ENCODE peak calls at places on chromosomes 16 and 17, in nine cellular contexts. One of them, this sample, is unnamed.

GRCh38 chr17:1764274-1764673 is 2.4 kb downstream of the SERPINF1 start:
- DNase-seq in GM12891: no peak
- DNase-seq in A549: no peak
- DNase-seq in lower leg skin: peak
- DNase-seq in tibial nerve: peak
- DNase-seq in adrenal gland: peak
- DNase-seq in HepG2: no peak
- DNase-seq in HCT116: no peak
- DNase-seq in heart left ventricle: peak
- DNase-seq in this sample: no peak

GRCh38 chr16:80123189-80123588 is 417.6 kb upstream of the DYNLRB2 start:
- DNase-seq in A549: no peak
- DNase-seq in adrenal gland: no peak
- DNase-seq in lower leg skin: no peak
- DNase-seq in GM12891: no peak
- DNase-seq in HCT116: no peak
- DNase-seq in tibial nerve: no peak
- DNase-seq in HepG2: no peak
- DNase-seq in heart left ventricle: no peak
- DNase-seq in this sample: no peak

GRCh38 chr17:49850772-49851386 is 3.0 kb upstream of the TAC4 start:
- DNase-seq in A549: no peak
- DNase-seq in HepG2: no peak
- DNase-seq in tibial nerve: no peak
- DNase-seq in HCT116: no peak
- DNase-seq in heart left ventricle: peak
- DNase-seq in lower leg skin: no peak
- DNase-seq in adrenal gland: no peak
- DNase-seq in GM12891: no peak
- DNase-seq in this sample: peak

GRCh38 chr16:11677451-11677951 is 9.2 kb downstream of the SNN start:
- DNase-seq in GM12891: no peak
- DNase-seq in adrenal gland: no peak
- DNase-seq in A549: no peak
- DNase-seq in lower leg skin: no peak
- DNase-seq in heart left ventricle: peak
- DNase-seq in tibial nerve: no peak
- DNase-seq in HCT116: no peak
- DNase-seq in HepG2: no peak
- DNase-seq in this sample: no peak

GRCh38 chr17:58631523-58632323 is 60.1 kb downstream of the TEX14 start:
- DNase-seq in adrenal gland: peak
- DNase-seq in lower leg skin: peak
- DNase-seq in GM12891: peak
- DNase-seq in HepG2: peak
- DNase-seq in A549: peak
- DNase-seq in tibial nerve: peak
- DNase-seq in heart left ventricle: peak
- DNase-seq in HCT116: peak
- DNase-seq in this sample: peak

GRCh38 chr17:83067071-83067717 is 12.2 kb upstream of the METRNL start:
- DNase-seq in heart left ventricle: peak
- DNase-seq in GM12891: no peak
- DNase-seq in lower leg skin: peak
- DNase-seq in tibial nerve: peak
- DNase-seq in HCT116: no peak
- DNase-seq in A549: no peak
- DNase-seq in HepG2: no peak
- DNase-seq in adrenal gland: peak
- DNase-seq in this sample: no peak

GRCh38 chr16:66289051-66289680 is 77.3 kb upstream of the CDH5 start:
- DNase-seq in adrenal gland: peak
- DNase-seq in HCT116: no peak
- DNase-seq in tibial nerve: no peak
- DNase-seq in heart left ventricle: no peak
- DNase-seq in A549: no peak
- DNase-seq in lower leg skin: peak
- DNase-seq in GM12891: no peak
- DNase-seq in HepG2: no peak
- DNase-seq in this sample: no peak

GRCh38 chr17:39622380-39623006 is 4.3 kb upstream of the PPP1R1B start:
- DNase-seq in tibial nerve: no peak
- DNase-seq in HepG2: no peak
- DNase-seq in heart left ventricle: no peak
- DNase-seq in lower leg skin: no peak
- DNase-seq in GM12891: no peak
- DNase-seq in A549: peak
- DNase-seq in adrenal gland: no peak
- DNase-seq in HCT116: no peak
- DNase-seq in this sample: no peak

GRCh38 chr16:12898556-12898955 is 2.8 kb upstream of the SHISA9 start:
- DNase-seq in A549: no peak
- DNase-seq in tibial nerve: no peak
- DNase-seq in lower leg skin: no peak
- DNase-seq in HCT116: no peak
- DNase-seq in adrenal gland: no peak
- DNase-seq in GM12891: no peak
- DNase-seq in HepG2: no peak
- DNase-seq in heart left ventricle: no peak
- DNase-seq in this sample: no peak

GRCh38 chr17:17885029-17885351 is 48.2 kb upstream of the SREBF1 start:
- DNase-seq in adrenal gland: no peak
- DNase-seq in tibial nerve: no peak
- DNase-seq in lower leg skin: no peak
- DNase-seq in heart left ventricle: no peak
- DNase-seq in HepG2: no peak
- DNase-seq in A549: no peak
- DNase-seq in HCT116: no peak
- DNase-seq in GM12891: no peak
- DNase-seq in this sample: no peak

GRCh38 chr16:1261131-1261917 is 5.5 kb downstream of the TPSD1 start:
- DNase-seq in HepG2: no peak
- DNase-seq in lower leg skin: no peak
- DNase-seq in GM12891: no peak
- DNase-seq in tibial nerve: no peak
- DNase-seq in adrenal gland: no peak
- DNase-seq in heart left ventricle: no peak
- DNase-seq in HCT116: no peak
- DNase-seq in A549: no peak
- DNase-seq in this sample: no peak

GRCh38 chr17:65855675-65856074 is 294.2 kb upstream of the AXIN2 start:
- DNase-seq in lower leg skin: no peak
- DNase-seq in tibial nerve: no peak
- DNase-seq in HCT116: no peak
- DNase-seq in GM12891: no peak
- DNase-seq in heart left ventricle: no peak
- DNase-seq in HepG2: no peak
- DNase-seq in A549: no peak
- DNase-seq in adrenal gland: no peak
- DNase-seq in this sample: no peak

GRCh38 chr17:37743875-37744632 is 805 bp downstream of the HNF1B start:
- DNase-seq in heart left ventricle: no peak
- DNase-seq in GM12891: no peak
- DNase-seq in HCT116: no peak
- DNase-seq in HepG2: peak
- DNase-seq in A549: peak
- DNase-seq in lower leg skin: no peak
- DNase-seq in adrenal gland: no peak
- DNase-seq in tibial nerve: no peak
- DNase-seq in this sample: no peak

GRCh38 chr17:37742114-37742761 is 2.6 kb downstream of the HNF1B start:
- DNase-seq in lower leg skin: peak
- DNase-seq in A549: peak
- DNase-seq in tibial nerve: no peak
- DNase-seq in adrenal gland: no peak
- DNase-seq in HepG2: no peak
- DNase-seq in GM12891: no peak
- DNase-seq in HCT116: no peak
- DNase-seq in heart left ventricle: no peak
- DNase-seq in this sample: no peak

GRCh38 chr17:37744633-37744927 is 279 bp downstream of the HNF1B start:
- DNase-seq in HCT116: no peak
- DNase-seq in A549: peak
- DNase-seq in HepG2: no peak
- DNase-seq in tibial nerve: no peak
- DNase-seq in lower leg skin: no peak
- DNase-seq in GM12891: no peak
- DNase-seq in adrenal gland: no peak
- DNase-seq in heart left ventricle: no peak
- DNase-seq in this sample: no peak

GRCh38 chr17:37742762-37743611 is 1.9 kb downstream of the HNF1B start:
- DNase-seq in tibial nerve: no peak
- DNase-seq in HCT116: no peak
- DNase-seq in lower leg skin: no peak
- DNase-seq in A549: peak
- DNase-seq in HepG2: peak
- DNase-seq in adrenal gland: no peak
- DNase-seq in heart left ventricle: no peak
- DNase-seq in GM12891: peak
- DNase-seq in this sample: no peak

GRCh38 chr17:37743612-37743874 is 1.3 kb downstream of the HNF1B start:
- DNase-seq in adrenal gland: no peak
- DNase-seq in lower leg skin: no peak
- DNase-seq in HepG2: peak
- DNase-seq in heart left ventricle: no peak
- DNase-seq in GM12891: no peak
- DNase-seq in tibial nerve: no peak
- DNase-seq in HCT116: no peak
- DNase-seq in A549: peak
- DNase-seq in this sample: no peak
- TF ChIP-seq POLR2A in adrenal gland: no peak
- TF ChIP-seq POLR2A in lower leg skin: no peak
- TF ChIP-seq POLR2A in HepG2: peak
- TF ChIP-seq POLR2A in heart left ventricle: no peak
- TF ChIP-seq POLR2A in GM12891: no peak
- TF ChIP-seq POLR2A in tibial nerve: no peak
- TF ChIP-seq POLR2A in HCT116: no peak
- TF ChIP-seq POLR2A in A549: peak
- TF ChIP-seq POLR2A in this sample: no peak

DNA sequence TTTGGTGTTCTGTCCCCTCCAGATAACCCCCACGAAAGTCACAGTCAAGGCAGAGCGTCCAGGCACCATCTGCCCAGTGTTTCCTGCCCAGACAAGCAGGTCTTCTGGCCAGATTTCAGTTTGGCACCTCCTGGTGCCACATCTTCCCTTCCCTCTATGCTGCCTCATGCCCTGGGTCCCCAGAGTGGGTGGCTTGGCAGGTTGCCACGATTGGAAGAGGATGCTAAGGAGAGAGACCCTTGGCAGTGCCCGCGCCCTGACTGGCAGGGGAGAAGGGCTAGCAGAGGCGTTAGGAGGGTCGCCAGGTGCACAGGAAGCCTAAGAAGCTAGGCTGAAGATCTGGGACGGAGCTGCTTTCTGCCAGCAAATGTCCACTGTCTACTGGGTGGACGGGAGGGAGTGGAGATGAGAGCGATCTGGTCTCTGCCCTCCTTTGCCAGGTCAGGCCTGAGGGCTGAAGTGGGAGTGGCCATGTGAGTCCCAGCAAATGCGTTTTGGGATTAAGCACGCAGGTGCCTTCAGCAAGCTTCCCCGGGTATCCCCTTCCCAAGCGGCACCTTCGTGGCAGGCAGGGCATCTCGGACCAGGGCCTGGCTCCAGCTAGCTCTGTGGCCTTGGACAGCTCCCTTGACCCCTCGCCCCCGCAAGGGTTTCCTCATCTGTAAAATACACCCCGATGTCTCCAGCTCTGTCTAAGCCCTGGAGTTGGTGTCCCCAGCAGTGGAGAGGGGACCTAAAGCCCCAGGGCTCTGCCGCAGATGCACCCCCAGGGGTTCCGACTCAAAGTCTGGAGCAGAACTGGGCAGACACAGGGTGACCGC is 13.4 kb upstream of the CD300A start:
- DNase-seq in heart left ventricle: peak
- DNase-seq in GM12891: no peak
- DNase-seq in tibial nerve: no peak
- DNase-seq in HCT116: no peak
- DNase-seq in adrenal gland: no peak
- DNase-seq in lower leg skin: no peak
- DNase-seq in A549: no peak
- DNase-seq in HepG2: no peak
- DNase-seq in this sample: no peak
- TF ChIP-seq POLR2A in heart left ventricle: no peak
- TF ChIP-seq POLR2A in GM12891: no peak
- TF ChIP-seq POLR2A in tibial nerve: no peak
- TF ChIP-seq POLR2A in HCT116: no peak
- TF ChIP-seq POLR2A in adrenal gland: no peak
- TF ChIP-seq POLR2A in lower leg skin: no peak
- TF ChIP-seq POLR2A in A549: no peak
- TF ChIP-seq POLR2A in HepG2: no peak
- TF ChIP-seq POLR2A in this sample: no peak

GRCh38 chr17:51347851-51348584 is 87.7 kb downstream of the UTP18 start:
- DNase-seq in GM12891: no peak
- DNase-seq in tibial nerve: no peak
- DNase-seq in adrenal gland: no peak
- DNase-seq in A549: no peak
- DNase-seq in heart left ventricle: no peak
- DNase-seq in HCT116: no peak
- DNase-seq in lower leg skin: no peak
- DNase-seq in HepG2: no peak
- DNase-seq in this sample: no peak
- TF ChIP-seq POLR2A in GM12891: no peak
- TF ChIP-seq POLR2A in tibial nerve: no peak
- TF ChIP-seq POLR2A in adrenal gland: no peak
- TF ChIP-seq POLR2A in A549: no peak
- TF ChIP-seq POLR2A in heart left ventricle: no peak
- TF ChIP-seq POLR2A in HCT116: no peak
- TF ChIP-seq POLR2A in lower leg skin: no peak
- TF ChIP-seq POLR2A in HepG2: no peak
- TF ChIP-seq POLR2A in this sample: no peak

GRCh38 chr17:5000237-5000639 is 2.5 kb downstream of the KIF1C start:
- DNase-seq in A549: no peak
- DNase-seq in lower leg skin: peak
- DNase-seq in HCT116: no peak
- DNase-seq in heart left ventricle: peak
- DNase-seq in tibial nerve: peak
- DNase-seq in HepG2: no peak
- DNase-seq in adrenal gland: peak
- DNase-seq in GM12891: no peak
- DNase-seq in this sample: no peak

GRCh38 chr17:5003214-5003867 is 5.6 kb downstream of the KIF1C start:
- DNase-seq in tibial nerve: no peak
- DNase-seq in HCT116: no peak
- DNase-seq in adrenal gland: no peak
- DNase-seq in heart left ventricle: peak
- DNase-seq in HepG2: no peak
- DNase-seq in lower leg skin: no peak
- DNase-seq in A549: no peak
- DNase-seq in GM12891: no peak
- DNase-seq in this sample: no peak

GRCh38 chr17:4999429-5000093 is 1.8 kb downstream of the KIF1C start:
- DNase-seq in A549: no peak
- DNase-seq in tibial nerve: no peak
- DNase-seq in adrenal gland: no peak
- DNase-seq in heart left ventricle: peak
- DNase-seq in lower leg skin: no peak
- DNase-seq in HepG2: no peak
- DNase-seq in GM12891: no peak
- DNase-seq in HCT116: no peak
- DNase-seq in this sample: no peak

GRCh38 chr17:4998666-4999428 is 1.1 kb downstream of the KIF1C start:
- DNase-seq in heart left ventricle: peak
- DNase-seq in GM12891: peak
- DNase-seq in lower leg skin: peak
- DNase-seq in HCT116: no peak
- DNase-seq in adrenal gland: no peak
- DNase-seq in tibial nerve: no peak
- DNase-seq in HepG2: peak
- DNase-seq in A549: peak
- DNase-seq in this sample: no peak

GRCh38 chr17:5002121-5002788 is 4.5 kb downstream of the KIF1C start:
- DNase-seq in HCT116: no peak
- DNase-seq in HepG2: no peak
- DNase-seq in A549: no peak
- DNase-seq in lower leg skin: no peak
- DNase-seq in GM12891: no peak
- DNase-seq in adrenal gland: no peak
- DNase-seq in heart left ventricle: peak
- DNase-seq in tibial nerve: no peak
- DNase-seq in this sample: no peak
- TF ChIP-seq POLR2A in HCT116: no peak
- TF ChIP-seq POLR2A in HepG2: no peak
- TF ChIP-seq POLR2A in A549: no peak
- TF ChIP-seq POLR2A in lower leg skin: no peak
- TF ChIP-seq POLR2A in GM12891: no peak
- TF ChIP-seq POLR2A in adrenal gland: no peak
- TF ChIP-seq POLR2A in heart left ventricle: no peak
- TF ChIP-seq POLR2A in tibial nerve: no peak
- TF ChIP-seq POLR2A in this sample: no peak

This sample was measured in H54.